ENCODE peak calls at places on chromosome 1, in six cellular contexts. One of them, this sample, is unnamed.

GRCh38 chr1:6384135-6384534 is 9.4 kb downstream of the ACOT7 start:
- DNase-seq in RCC 7860: no peak
- DNase-seq in HFF-Myc: no peak
- DNase-seq in stimulated activated CD8-positive, alpha-beta memory T cell treated with anti-CD3 and anti-CD28 coated beads, Interleukin-12 subunit alpha, Interleukin-12 subunit beta, amount 100 ng/mL, for 1 hour: no peak
- DNase-seq in effector memory CD4-positive, alpha-beta T cell: no peak
- DNase-seq in A549: no peak
- DNase-seq in this sample: no peak

GRCh38 chr1:46262508-46262907 is 14.9 kb downstream of the RAD54L start:
- DNase-seq in HFF-Myc: no peak
- DNase-seq in stimulated activated CD8-positive, alpha-beta memory T cell treated with anti-CD3 and anti-CD28 coated beads, Interleukin-12 subunit alpha, Interleukin-12 subunit beta, amount 100 ng/mL, for 1 hour: no peak
- DNase-seq in RCC 7860: no peak
- DNase-seq in effector memory CD4-positive, alpha-beta T cell: no peak
- DNase-seq in A549: no peak
- DNase-seq in this sample: no peak

GRCh38 chr1:15220825-15221431 is 26.1 kb upstream of the FHAD1 start:
- DNase-seq in stimulated activated CD8-positive, alpha-beta memory T cell treated with anti-CD3 and anti-CD28 coated beads, Interleukin-12 subunit alpha, Interleukin-12 subunit beta, amount 100 ng/mL, for 1 hour: no peak
- DNase-seq in RCC 7860: no peak
- DNase-seq in A549: peak; percentile 18
- DNase-seq in effector memory CD4-positive, alpha-beta T cell: no peak
- DNase-seq in HFF-Myc: no peak
- DNase-seq in this sample: no peak

GRCh38 chr1:51851882-51852396 is 26.6 kb downstream of the NRDC start:
- DNase-seq in effector memory CD4-positive, alpha-beta T cell: no peak
- DNase-seq in stimulated activated CD8-positive, alpha-beta memory T cell treated with anti-CD3 and anti-CD28 coated beads, Interleukin-12 subunit alpha, Interleukin-12 subunit beta, amount 100 ng/mL, for 1 hour: no peak
- DNase-seq in A549: no peak
- DNase-seq in HFF-Myc: no peak
- DNase-seq in RCC 7860: no peak
- DNase-seq in this sample: no peak

GRCh38 chr1:76191561-76191960 is 117.0 kb downstream of the ST6GALNAC3 start:
- DNase-seq in HFF-Myc: no peak
- DNase-seq in stimulated activated CD8-positive, alpha-beta memory T cell treated with anti-CD3 and anti-CD28 coated beads, Interleukin-12 subunit alpha, Interleukin-12 subunit beta, amount 100 ng/mL, for 1 hour: no peak
- DNase-seq in RCC 7860: no peak
- DNase-seq in A549: no peak
- DNase-seq in effector memory CD4-positive, alpha-beta T cell: no peak
- DNase-seq in this sample: no peak

GRCh38 chr1:2828586-2829250 is 27.2 kb upstream of the TTC34 start:
- DNase-seq in RCC 7860: no peak
- DNase-seq in effector memory CD4-positive, alpha-beta T cell: no peak
- DNase-seq in stimulated activated CD8-positive, alpha-beta memory T cell treated with anti-CD3 and anti-CD28 coated beads, Interleukin-12 subunit alpha, Interleukin-12 subunit beta, amount 100 ng/mL, for 1 hour: no peak
- DNase-seq in A549: no peak
- DNase-seq in HFF-Myc: no peak
- DNase-seq in this sample: no peak

GRCh38 chr1:67552336-67552759 is 122.1 kb upstream of the SERBP1 start:
- DNase-seq in effector memory CD4-positive, alpha-beta T cell: no peak
- DNase-seq in A549: no peak
- DNase-seq in stimulated activated CD8-positive, alpha-beta memory T cell treated with anti-CD3 and anti-CD28 coated beads, Interleukin-12 subunit alpha, Interleukin-12 subunit beta, amount 100 ng/mL, for 1 hour: no peak
- DNase-seq in HFF-Myc: no peak
- DNase-seq in RCC 7860: peak; percentile 31
- DNase-seq in this sample: no peak

GRCh38 chr1:7404046-7404742 is 366.9 kb upstream of the VAMP3 start:
- DNase-seq in RCC 7860: no peak
- DNase-seq in stimulated activated CD8-positive, alpha-beta memory T cell treated with anti-CD3 and anti-CD28 coated beads, Interleukin-12 subunit alpha, Interleukin-12 subunit beta, amount 100 ng/mL, for 1 hour: no peak
- DNase-seq in HFF-Myc: no peak
- DNase-seq in effector memory CD4-positive, alpha-beta T cell: no peak
- DNase-seq in A549: no peak
- DNase-seq in this sample: no peak

GRCh38 chr1:112687785-112688496 is 13.5 kb downstream of the MOV10 start:
- DNase-seq in stimulated activated CD8-positive, alpha-beta memory T cell treated with anti-CD3 and anti-CD28 coated beads, Interleukin-12 subunit alpha, Interleukin-12 subunit beta, amount 100 ng/mL, for 1 hour: no peak
- DNase-seq in effector memory CD4-positive, alpha-beta T cell: no peak
- DNase-seq in A549: no peak
- DNase-seq in HFF-Myc: no peak
- DNase-seq in RCC 7860: no peak
- DNase-seq in this sample: no peak

GRCh38 chr1:154342836-154343472 is 17.6 kb downstream of the ATP8B2 start:
- DNase-seq in effector memory CD4-positive, alpha-beta T cell: peak; percentile 66
- DNase-seq in A549: no peak
- DNase-seq in HFF-Myc: no peak
- DNase-seq in RCC 7860: no peak
- DNase-seq in stimulated activated CD8-positive, alpha-beta memory T cell treated with anti-CD3 and anti-CD28 coated beads, Interleukin-12 subunit alpha, Interleukin-12 subunit beta, amount 100 ng/mL, for 1 hour: peak; percentile 64
- DNase-seq in this sample: no peak

This sample was measured in HS-27A.